ENCODE peak calls at places on chromosomes 16 and 17, in four cellular contexts. One of them, this sample, is unnamed.

GRCh38 chr17:79557724-79558572 is 52.9 kb downstream of the RBFOX3 start:
- DNase-seq in ovary: no peak
- DNase-seq in stromal cell of bone marrow: no peak
- DNase-seq in stimulated activated CD8-positive, alpha-beta memory T cell treated with anti-CD3 and anti-CD28 coated beads, Interleukin-15, amount 100 ng/mL, for 24 hours: no peak
- DNase-seq in this sample: peak

GRCh38 chr16:81708459-81709368 is 70.4 kb upstream of the PLCG2 start:
- DNase-seq in ovary: no peak
- DNase-seq in stimulated activated CD8-positive, alpha-beta memory T cell treated with anti-CD3 and anti-CD28 coated beads, Interleukin-15, amount 100 ng/mL, for 24 hours: no peak
- DNase-seq in stromal cell of bone marrow: no peak
- DNase-seq in this sample: no peak

GRCh38 chr17:2204393-2204792 is 99.2 kb downstream of the SMG6 start:
- DNase-seq in stimulated activated CD8-positive, alpha-beta memory T cell treated with anti-CD3 and anti-CD28 coated beads, Interleukin-15, amount 100 ng/mL, for 24 hours: no peak
- DNase-seq in stromal cell of bone marrow: no peak
- DNase-seq in ovary: no peak
- DNase-seq in this sample: no peak

GRCh38 chr16:88681084-88681680 is 5.1 kb downstream of the SNAI3 start:
- DNase-seq in ovary: no peak
- DNase-seq in stromal cell of bone marrow: no peak
- DNase-seq in stimulated activated CD8-positive, alpha-beta memory T cell treated with anti-CD3 and anti-CD28 coated beads, Interleukin-15, amount 100 ng/mL, for 24 hours: no peak
- DNase-seq in this sample: no peak

GRCh38 chr17:54968954-54969400 is 412 bp downstream of the STXBP4 start:
- DNase-seq in ovary: no peak
- DNase-seq in stromal cell of bone marrow: peak
- DNase-seq in stimulated activated CD8-positive, alpha-beta memory T cell treated with anti-CD3 and anti-CD28 coated beads, Interleukin-15, amount 100 ng/mL, for 24 hours: no peak
- DNase-seq in this sample: peak

GRCh38 chr17:37608369-37609169 is 649 bp downstream of the SYNRG start:
- DNase-seq in stromal cell of bone marrow: no peak
- DNase-seq in stimulated activated CD8-positive, alpha-beta memory T cell treated with anti-CD3 and anti-CD28 coated beads, Interleukin-15, amount 100 ng/mL, for 24 hours: no peak
- DNase-seq in ovary: no peak
- DNase-seq in this sample: no peak

GRCh38 chr16:10178079-10178478 is 4.1 kb downstream of the GRIN2A start:
- DNase-seq in stimulated activated CD8-positive, alpha-beta memory T cell treated with anti-CD3 and anti-CD28 coated beads, Interleukin-15, amount 100 ng/mL, for 24 hours: no peak
- DNase-seq in stromal cell of bone marrow: no peak
- DNase-seq in ovary: no peak
- DNase-seq in this sample: no peak

GRCh38 chr17:67868176-67868575 is 42.9 kb downstream of the BPTF start:
- DNase-seq in stimulated activated CD8-positive, alpha-beta memory T cell treated with anti-CD3 and anti-CD28 coated beads, Interleukin-15, amount 100 ng/mL, for 24 hours: no peak
- DNase-seq in stromal cell of bone marrow: no peak
- DNase-seq in ovary: no peak
- DNase-seq in this sample: no peak

GRCh38 chr17:10751569-10751968 is 21.7 kb upstream of the TMEM220 start:
- DNase-seq in ovary: no peak
- DNase-seq in stimulated activated CD8-positive, alpha-beta memory T cell treated with anti-CD3 and anti-CD28 coated beads, Interleukin-15, amount 100 ng/mL, for 24 hours: no peak
- DNase-seq in stromal cell of bone marrow: no peak
- DNase-seq in this sample: no peak

GRCh38 chr17:61309857-61310256 is 89.8 kb upstream of the TBX2 start:
- DNase-seq in stromal cell of bone marrow: peak
- DNase-seq in ovary: no peak
- DNase-seq in stimulated activated CD8-positive, alpha-beta memory T cell treated with anti-CD3 and anti-CD28 coated beads, Interleukin-15, amount 100 ng/mL, for 24 hours: no peak
- DNase-seq in this sample: no peak

GRCh38 chr17:72515291-72516065 is 394.7 kb downstream of the SOX9 start:
- DNase-seq in stimulated activated CD8-positive, alpha-beta memory T cell treated with anti-CD3 and anti-CD28 coated beads, Interleukin-15, amount 100 ng/mL, for 24 hours: no peak
- DNase-seq in stromal cell of bone marrow: no peak
- DNase-seq in ovary: no peak
- DNase-seq in this sample: no peak

GRCh38 chr17:29615492-29616299 is 7.0 kb downstream of the CORO6 start:
- DNase-seq in stimulated activated CD8-positive, alpha-beta memory T cell treated with anti-CD3 and anti-CD28 coated beads, Interleukin-15, amount 100 ng/mL, for 24 hours: peak
- DNase-seq in stromal cell of bone marrow: no peak
- DNase-seq in ovary: peak
- DNase-seq in this sample: peak

GRCh38 chr16:74817851-74818250 is 43.2 kb upstream of the FA2H start:
- DNase-seq in stimulated activated CD8-positive, alpha-beta memory T cell treated with anti-CD3 and anti-CD28 coated beads, Interleukin-15, amount 100 ng/mL, for 24 hours: no peak
- DNase-seq in stromal cell of bone marrow: no peak
- DNase-seq in ovary: no peak
- DNase-seq in this sample: no peak

GRCh38 chr16:72470541-72470940 is 298.6 kb upstream of the PMFBP1 start:
- DNase-seq in stromal cell of bone marrow: no peak
- DNase-seq in stimulated activated CD8-positive, alpha-beta memory T cell treated with anti-CD3 and anti-CD28 coated beads, Interleukin-15, amount 100 ng/mL, for 24 hours: no peak
- DNase-seq in ovary: no peak
- DNase-seq in this sample: no peak

GRCh38 chr17:61457226-61457983 is 5.2 kb downstream of the TBX4 start:
- DNase-seq in stromal cell of bone marrow: no peak
- DNase-seq in stimulated activated CD8-positive, alpha-beta memory T cell treated with anti-CD3 and anti-CD28 coated beads, Interleukin-15, amount 100 ng/mL, for 24 hours: no peak
- DNase-seq in ovary: no peak
- DNase-seq in this sample: peak